ENCODE peak calls at places on chromosome 21, in five cellular contexts. One of them, this sample, is unnamed.

GRCh38 chr21:30718239-30718909 is at the start of gene KRTAP21-3:
- DNase-seq in psoas muscle: no peak
- DNase-seq in adrenal gland: no peak
- DNase-seq in osteoblast: no peak
- DNase-seq in stomach: no peak
- DNase-seq in this sample: peak; percentile 3

GRCh38 chr21:33969600-33969999 is 54.0 kb upstream of the ATP5PO start:
- DNase-seq in psoas muscle: no peak
- DNase-seq in adrenal gland: no peak
- DNase-seq in osteoblast: no peak
- DNase-seq in stomach: no peak
- DNase-seq in this sample: no peak

GRCh38 chr21:22200378-22201092 is 1202.3 kb downstream of the NCAM2 start:
- DNase-seq in psoas muscle: no peak
- DNase-seq in adrenal gland: no peak
- DNase-seq in osteoblast: no peak
- DNase-seq in stomach: no peak
- DNase-seq in this sample: peak; percentile 10

GRCh38 chr21:31261759-31262158 is 82.3 kb downstream of the TIAM1 start:
- DNase-seq in psoas muscle: no peak
- DNase-seq in adrenal gland: no peak
- DNase-seq in osteoblast: no peak
- DNase-seq in stomach: no peak
- DNase-seq in this sample: no peak

GRCh38 chr21:21084179-21084578 is 86.0 kb downstream of the NCAM2 start:
- DNase-seq in psoas muscle: no peak
- DNase-seq in adrenal gland: no peak
- DNase-seq in osteoblast: no peak
- DNase-seq in stomach: no peak
- DNase-seq in this sample: no peak

GRCh38 chr21:14273736-14274538 is 58.0 kb downstream of the RBM11 start:
- DNase-seq in psoas muscle: peak; percentile 70
- DNase-seq in adrenal gland: peak; percentile 39
- DNase-seq in osteoblast: peak; percentile 19
- DNase-seq in stomach: peak; percentile 44
- DNase-seq in this sample: peak; percentile 63

GRCh38 chr21:21196087-21196486 is 197.9 kb downstream of the NCAM2 start:
- DNase-seq in psoas muscle: no peak
- DNase-seq in adrenal gland: no peak
- DNase-seq in osteoblast: no peak
- DNase-seq in stomach: no peak
- DNase-seq in this sample: no peak

GRCh38 chr21:31330144-31330483 is 13.9 kb downstream of the TIAM1 start:
- DNase-seq in psoas muscle: no peak
- DNase-seq in adrenal gland: no peak
- DNase-seq in osteoblast: no peak
- DNase-seq in stomach: no peak
- DNase-seq in this sample: no peak

GRCh38 chr21:29349702-29350101 is 51.0 kb downstream of the BACH1 start:
- DNase-seq in psoas muscle: no peak
- DNase-seq in adrenal gland: no peak
- DNase-seq in osteoblast: no peak
- DNase-seq in stomach: no peak
- DNase-seq in this sample: peak; percentile 39

GRCh38 chr21:35007348-35007747 is 41.8 kb downstream of the RUNX1 start:
- DNase-seq in psoas muscle: no peak
- DNase-seq in adrenal gland: no peak
- DNase-seq in osteoblast: no peak
- DNase-seq in stomach: no peak
- DNase-seq in this sample: no peak

GRCh38 chr21:35006771-35007170 is 42.3 kb downstream of the RUNX1 start:
- DNase-seq in psoas muscle: no peak
- DNase-seq in adrenal gland: no peak
- DNase-seq in osteoblast: no peak
- DNase-seq in stomach: no peak
- DNase-seq in this sample: no peak

GRCh38 chr21:35014302-35015044 is 34.6 kb downstream of the RUNX1 start:
- DNase-seq in psoas muscle: no peak
- DNase-seq in adrenal gland: no peak
- DNase-seq in osteoblast: no peak
- DNase-seq in stomach: no peak
- DNase-seq in this sample: no peak

GRCh38 chr21:35011681-35012080 is 37.4 kb downstream of the RUNX1 start:
- DNase-seq in psoas muscle: no peak
- DNase-seq in adrenal gland: no peak
- DNase-seq in osteoblast: no peak
- DNase-seq in stomach: no peak
- DNase-seq in this sample: no peak

GRCh38 chr21:35010450-35010849 is 38.7 kb downstream of the RUNX1 start:
- DNase-seq in psoas muscle: no peak
- DNase-seq in adrenal gland: no peak
- DNase-seq in osteoblast: no peak
- DNase-seq in stomach: no peak
- DNase-seq in this sample: no peak
- H3K4me1 ChIP-seq in psoas muscle: no peaks in the 10 kb centered on the region
- H3K4me1 ChIP-seq in adrenal gland: no peaks in the 10 kb centered on the region
- H3K4me1 ChIP-seq in osteoblast: no peaks in the 10 kb centered on the region
- H3K4me1 ChIP-seq in stomach: peaks cover 12% of the 10 kb centered on the region
- H3K4me1 ChIP-seq in this sample: peaks cover 6% of the 10 kb centered on the region

DNA sequence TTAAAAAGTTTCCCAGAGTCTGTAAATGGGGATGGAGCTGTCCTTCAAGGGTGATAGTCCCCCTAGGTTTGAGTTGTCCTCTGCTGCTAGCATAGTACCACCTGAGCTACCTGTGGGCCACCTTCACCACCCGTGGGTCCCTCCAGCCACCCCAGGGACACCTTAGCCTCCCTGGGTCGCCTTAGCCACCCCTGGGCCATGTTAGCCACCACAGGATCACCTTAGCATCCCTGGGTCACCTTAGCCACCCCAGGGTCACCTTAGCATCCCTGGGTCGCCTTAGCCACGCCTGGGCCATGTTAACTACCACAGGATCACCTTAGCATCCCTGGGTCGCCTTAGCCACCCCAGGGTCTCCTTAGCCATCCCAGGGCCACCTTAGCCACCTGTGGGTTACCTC is 67.1 kb downstream of the ADARB1 start:
- DNase-seq in psoas muscle: no peak
- DNase-seq in adrenal gland: no peak
- DNase-seq in osteoblast: no peak
- DNase-seq in stomach: no peak
- DNase-seq in this sample: no peak
- H3K27me3 ChIP-seq in psoas muscle: no peaks in the 10 kb centered on the region
- H3K27me3 ChIP-seq in adrenal gland: no peaks in the 10 kb centered on the region
- H3K27me3 ChIP-seq in osteoblast: no peaks in the 10 kb centered on the region
- H3K27me3 ChIP-seq in stomach: no peaks in the 10 kb centered on the region
- H3K27me3 ChIP-seq in this sample: no peaks in the 10 kb centered on the region

DNA sequence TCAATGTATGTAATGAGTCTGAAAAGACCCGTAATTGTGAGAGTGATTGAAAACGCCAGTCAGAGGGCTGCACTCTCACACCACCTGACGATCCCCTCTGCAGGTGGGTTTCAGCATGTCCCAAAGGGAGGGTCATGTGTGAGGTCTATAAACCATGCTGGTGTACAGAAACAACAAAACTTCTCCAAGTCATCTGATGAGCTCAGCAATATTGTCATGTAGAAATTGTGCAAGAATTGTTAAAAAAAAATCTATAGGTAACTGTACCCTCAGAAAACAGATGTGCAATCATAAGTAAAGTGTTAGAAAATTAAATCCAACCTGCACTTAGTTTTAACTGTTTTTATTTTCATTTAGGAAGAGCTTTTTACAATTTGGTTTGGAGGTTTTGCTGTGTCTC is 152.5 kb downstream of the PCBP3 start:
- DNase-seq in psoas muscle: no peak
- DNase-seq in adrenal gland: no peak
- DNase-seq in osteoblast: no peak
- DNase-seq in stomach: no peak
- DNase-seq in this sample: no peak
- TF ChIP-seq CTCF in psoas muscle: no peak
- TF ChIP-seq CTCF in adrenal gland: no peak
- TF ChIP-seq CTCF in osteoblast: no peak
- TF ChIP-seq CTCF in stomach: no peak
- TF ChIP-seq CTCF in this sample: no peak

GRCh38 chr21:38984982-38985422 is 179.3 kb downstream of the ETS2 start:
- DNase-seq in psoas muscle: no peak
- DNase-seq in adrenal gland: peak; percentile 40
- DNase-seq in osteoblast: peak; percentile 92
- DNase-seq in stomach: no peak
- DNase-seq in this sample: no peak
- H3K4me1 ChIP-seq in psoas muscle: peaks cover 60% of the 10 kb centered on the region
- H3K4me1 ChIP-seq in adrenal gland: peaks cover 4% of the 10 kb centered on the region
- H3K4me1 ChIP-seq in osteoblast: peaks cover 27% of the 10 kb centered on the region
- H3K4me1 ChIP-seq in stomach: peaks cover 54% of the 10 kb centered on the region
- H3K4me1 ChIP-seq in this sample: peaks cover 47% of the 10 kb centered on the region

GRCh38 chr21:44347911-44348451 is 5.4 kb upstream of the TRPM2 start:
- DNase-seq in psoas muscle: no peak
- DNase-seq in adrenal gland: no peak
- DNase-seq in osteoblast: peak; percentile 62
- DNase-seq in stomach: no peak
- DNase-seq in this sample: no peak
- H3K27me3 ChIP-seq in psoas muscle: no peaks in the 10 kb centered on the region
- H3K27me3 ChIP-seq in adrenal gland: peaks cover 32% of the 10 kb centered on the region
- H3K27me3 ChIP-seq in osteoblast: peaks cover 23% of the 10 kb centered on the region
- H3K27me3 ChIP-seq in stomach: peaks cover 64% of the 10 kb centered on the region
- H3K27me3 ChIP-seq in this sample: no peaks in the 10 kb centered on the region

DNA sequence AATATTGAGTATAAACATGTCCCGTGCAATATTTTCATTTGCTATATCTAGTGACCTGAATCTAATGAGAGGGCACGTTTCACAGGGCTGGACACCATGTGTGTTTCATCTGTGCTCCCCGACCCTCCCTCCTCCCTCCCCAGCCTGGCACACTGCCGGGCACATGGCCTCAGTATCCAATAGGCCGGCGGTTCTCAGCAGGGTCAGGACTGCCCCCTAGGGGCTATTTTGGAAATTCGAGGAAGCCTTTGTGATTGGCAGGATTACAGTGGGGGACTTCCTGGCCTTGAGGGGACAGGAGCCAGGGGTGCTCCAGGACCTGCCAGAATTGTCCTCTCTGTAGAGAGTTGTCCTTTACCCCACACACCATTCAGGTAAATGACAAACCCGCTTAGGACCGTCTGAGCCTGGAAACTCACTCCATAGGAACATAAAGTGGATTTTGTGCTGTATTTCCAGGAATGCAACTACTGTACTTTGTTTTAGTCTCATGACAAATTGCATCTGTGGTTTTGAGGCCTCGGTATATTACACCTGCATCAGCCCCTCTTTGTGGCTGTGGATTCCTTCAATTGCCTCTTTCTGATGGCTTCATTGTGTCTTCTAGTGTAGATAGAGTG is 109.5 kb upstream of the SIM2 start:
- DNase-seq in psoas muscle: peak; percentile 72
- DNase-seq in adrenal gland: peak; percentile 68
- DNase-seq in osteoblast: peak; percentile 84
- DNase-seq in stomach: peak; percentile 54
- DNase-seq in this sample: peak; percentile 24
- TF ChIP-seq CTCF in psoas muscle: peak; percentile 50
- TF ChIP-seq CTCF in adrenal gland: peak; percentile 46
- TF ChIP-seq CTCF in osteoblast: peak; percentile 66
- TF ChIP-seq CTCF in stomach: no peak
- TF ChIP-seq CTCF in this sample: peak; percentile 39

GRCh38 chr21:17789085-17789484 is 30.1 kb downstream of the C21orf91 start:
- DNase-seq in psoas muscle: no peak
- DNase-seq in adrenal gland: no peak
- DNase-seq in osteoblast: no peak
- DNase-seq in stomach: no peak
- DNase-seq in this sample: no peak
- H3K4me1 ChIP-seq in psoas muscle: no peaks in the 10 kb centered on the region
- H3K4me1 ChIP-seq in adrenal gland: no peaks in the 10 kb centered on the region
- H3K4me1 ChIP-seq in osteoblast: no peaks in the 10 kb centered on the region
- H3K4me1 ChIP-seq in stomach: peaks cover 8% of the 10 kb centered on the region
- H3K4me1 ChIP-seq in this sample: no peaks in the 10 kb centered on the region

DNA sequence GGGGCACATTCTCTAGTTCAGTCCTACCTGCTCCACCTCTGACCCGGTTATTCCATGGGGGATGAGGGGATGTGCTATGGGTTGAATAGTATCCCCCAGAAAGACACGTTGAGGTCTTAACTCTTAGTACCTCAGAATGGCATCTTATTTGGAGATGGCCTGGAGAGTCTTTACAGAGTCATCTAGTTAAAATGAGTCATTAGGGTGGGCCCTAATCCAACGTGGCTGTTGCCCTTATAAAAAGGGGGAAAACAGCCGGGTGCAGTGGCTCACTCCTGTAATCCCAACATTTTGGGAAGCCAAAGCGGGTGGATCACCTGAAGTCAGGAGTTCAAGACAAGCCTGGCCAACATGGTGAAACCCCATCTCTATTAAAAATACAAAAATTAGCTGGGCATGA is 5.7 kb downstream of the TMPRSS3 start:
- DNase-seq in psoas muscle: peak; percentile 1
- DNase-seq in adrenal gland: no peak
- DNase-seq in osteoblast: no peak
- DNase-seq in stomach: no peak
- DNase-seq in this sample: no peak
- H3K27me3 ChIP-seq in psoas muscle: no peaks in the 10 kb centered on the region
- H3K27me3 ChIP-seq in adrenal gland: peaks cover 2% of the 10 kb centered on the region
- H3K27me3 ChIP-seq in osteoblast: peaks cover 14% of the 10 kb centered on the region
- H3K27me3 ChIP-seq in stomach: peaks cover 15% of the 10 kb centered on the region
- H3K27me3 ChIP-seq in this sample: no peaks in the 10 kb centered on the region

GRCh38 chr21:15894596-15894995 is 164.8 kb downstream of the USP25 start:
- DNase-seq in psoas muscle: no peak
- DNase-seq in adrenal gland: no peak
- DNase-seq in osteoblast: peak; percentile 13
- DNase-seq in stomach: no peak
- DNase-seq in this sample: no peak
- TF ChIP-seq CTCF in psoas muscle: peak; percentile 25
- TF ChIP-seq CTCF in adrenal gland: peak; percentile 51
- TF ChIP-seq CTCF in osteoblast: peak; percentile 57
- TF ChIP-seq CTCF in stomach: no peak
- TF ChIP-seq CTCF in this sample: peak; percentile 71

This sample was measured in hepatocyte.